ENCODE peak calls at places on chromosomes 2 and 18, in four cellular contexts. X, A, U and E are unnamed samples.

GRCh38 chr2:134252092-134252775 is 1.6 kb upstream of the MGAT5 start:
- DNase-seq in X (no peak), U (no peak), A (no peak), E (no peak)

GRCh38 chr2:54122939-54123338 is 7.5 kb downstream of the ACYP2 start:
- DNase-seq in X (peak; percentile 25), A (no peak), U (no peak), E (no peak)

GRCh38 chr2:208542465-208543041 is 136.0 kb downstream of the PTH2R start:
- DNase-seq in X (no peak), A (no peak), U (no peak), E (no peak)

GRCh38 chr2:98552499-98553179 is 55.7 kb downstream of the COA5 start:
- DNase-seq in X (no peak), A (no peak), U (no peak), E (no peak)

GRCh38 chr18:23071285-23071684 is 64.0 kb upstream of the CABLES1 start:
- DNase-seq in X (peak; percentile 24), A (peak; percentile 77), U (no peak), E (peak; percentile 13)

GRCh38 chr2:112818094-112818902 is 18.3 kb downstream of the IL1B start:
- DNase-seq in A (no peak), U (no peak), X (no peak), E (peak; percentile 19)

GRCh38 chr2:78999410-78999809 is 26.1 kb upstream of the REG3G start:
- DNase-seq in A (no peak), U (no peak), X (no peak), E (no peak)

GRCh38 chr18:57243624-57244179 is 96.8 kb downstream of the BOD1L2 start:
- DNase-seq in A (no peak), X (no peak), U (no peak), E (no peak)

GRCh38 chr18:56036673-56037072 is 448.7 kb upstream of the TCF4 start:
- DNase-seq in A (no peak), U (no peak), X (no peak), E (no peak)

GRCh38 chr2:64823794-64824193 is 165.4 kb upstream of the SLC1A4 start:
- DNase-seq in A (no peak), X (no peak), U (no peak), E (no peak)

GRCh38 chr2:54570925-54571694 is 115.0 kb downstream of the SPTBN1 start:
- DNase-seq in X (no peak), U (no peak), A (peak; percentile 66), E (peak; percentile 62)

DNA sequence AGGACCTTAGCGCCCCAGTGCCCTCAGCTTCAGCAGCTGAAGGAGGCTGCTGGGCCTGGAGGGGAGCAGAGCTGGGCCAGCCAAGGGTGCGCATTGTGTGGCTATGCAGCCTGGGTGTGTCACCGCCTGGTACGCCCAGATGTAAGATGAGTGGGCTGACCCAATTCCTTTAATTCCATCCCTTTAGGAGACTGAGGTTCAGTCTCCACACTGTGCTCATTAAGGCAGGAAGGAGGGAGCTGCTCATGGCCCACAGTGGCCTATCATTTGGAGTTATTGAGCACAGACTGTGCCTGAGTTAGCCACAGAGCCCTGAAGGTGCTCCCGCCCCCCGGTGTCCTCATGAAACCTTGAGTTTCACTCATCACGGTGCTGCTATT is 194.1 kb upstream of the GLI2 start:
- DNase-seq in U (no peak), X (no peak), A (peak; percentile 44), E (no peak)
- H3K27ac ChIP-seq in U (no peak overlapping the region), X (peak overlapping the region; percentile 25), A (no peak overlapping the region), E (no peak overlapping the region)

GRCh38 chr18:42619771-42620170 is 495.7 kb downstream of the RIT2 start:
- DNase-seq in X (no peak), A (no peak), U (no peak), E (no peak)
- H3K4me1 ChIP-seq in X (no peaks in the 10 kb centered on the region), A (no peaks in the 10 kb centered on the region), U (no peaks in the 10 kb centered on the region), E (no peaks in the 10 kb centered on the region)

GRCh38 chr18:2846638-2847340 is at the start of gene EMILIN2:
- DNase-seq in A (peak; percentile 94), U (peak; percentile 97), X (peak; percentile 19), E (peak; percentile 36)
- H3K27ac ChIP-seq in A (no peak within 1 kb of the TSS), U (peak within 1 kb of the TSS; percentile 91), X (no peak within 1 kb of the TSS), E (peak within 1 kb of the TSS; percentile 61)

DNA sequence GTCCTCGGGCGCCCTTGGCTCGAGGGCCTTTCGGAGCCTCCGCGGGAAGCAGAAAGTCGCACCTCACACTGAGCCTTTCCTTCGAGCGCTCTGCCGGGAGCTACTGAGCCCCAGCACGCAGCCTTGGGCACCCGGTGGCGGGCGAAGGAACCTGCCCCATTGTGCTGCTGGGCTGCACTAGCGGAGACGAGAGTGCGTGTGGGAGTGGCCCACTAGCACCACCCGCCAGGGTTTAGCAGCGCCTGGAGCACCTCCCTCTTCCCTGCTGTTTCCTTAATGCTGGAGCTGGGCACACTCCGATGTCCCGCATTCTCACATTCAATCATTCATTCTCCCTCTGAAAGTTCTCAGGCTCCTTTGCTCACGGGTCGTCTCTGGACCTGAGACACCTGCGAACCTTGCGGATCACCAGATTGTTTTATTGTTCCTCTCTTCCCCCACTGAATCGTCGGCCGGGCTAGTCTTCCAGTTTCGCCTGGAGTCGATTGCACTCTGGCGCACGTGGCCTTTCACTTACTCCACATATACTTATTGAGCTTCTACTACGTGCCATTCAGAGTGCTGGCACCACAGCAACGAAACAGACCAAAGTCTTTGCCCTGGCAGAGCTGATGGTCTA is 8.4 kb upstream of the PAX3 start:
- DNase-seq in U (peak; percentile 78), A (no peak), X (no peak), E (no peak)
- H3K4me1 ChIP-seq in U (peaks cover 13% of the 10 kb centered on the region), A (no peaks in the 10 kb centered on the region), X (no peaks in the 10 kb centered on the region), E (peaks cover 32% of the 10 kb centered on the region)

GRCh38 chr2:101124684-101125366 is 26.4 kb downstream of the TBC1D8 start:
- DNase-seq in X (no peak), A (peak; percentile 77), U (no peak), E (peak; percentile 75)
- H3K27ac ChIP-seq in X (peak overlapping the region; percentile 65), A (peak overlapping the region; percentile 95), U (peak overlapping the region; percentile 67), E (peak overlapping the region; percentile 73)

DNA sequence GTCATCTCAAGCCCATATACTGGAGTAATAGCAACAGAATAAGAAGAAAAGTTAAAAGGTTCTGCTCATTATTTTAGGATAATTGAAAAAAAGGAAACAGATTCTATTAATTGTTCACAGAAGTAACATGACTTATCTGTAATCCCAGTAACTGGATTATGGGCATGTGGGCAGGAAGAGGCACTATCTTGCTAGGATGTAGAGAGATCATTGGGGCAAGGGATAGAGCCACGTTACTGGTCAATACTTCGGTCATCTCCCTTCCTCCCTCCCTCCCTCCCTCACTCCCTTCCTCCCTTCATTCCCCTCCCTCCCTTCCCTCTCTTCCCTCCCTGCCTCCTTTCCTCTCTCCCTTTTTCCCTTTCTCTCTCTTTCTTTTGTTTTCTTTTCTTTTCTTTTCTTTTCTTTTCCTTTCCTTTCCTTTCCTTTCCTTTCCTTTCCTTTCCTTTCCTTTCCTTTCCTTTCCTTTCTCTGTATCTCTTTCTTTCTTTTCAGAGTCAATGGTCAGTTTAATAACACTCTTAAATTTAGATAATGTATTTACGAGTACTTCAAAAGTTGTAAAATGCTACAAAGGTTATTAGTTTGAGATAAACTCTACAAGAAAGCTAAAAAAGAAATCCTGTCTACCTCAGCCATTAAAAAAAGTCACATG is 82.8 kb downstream of the FHOD3 start:
- DNase-seq in A (no peak), U (no peak), X (no peak), E (no peak)
- H3K4me1 ChIP-seq in A (no peaks in the 10 kb centered on the region), U (no peaks in the 10 kb centered on the region), X (no peaks in the 10 kb centered on the region), E (no peaks in the 10 kb centered on the region)

GRCh38 chr2:218015831-218016521 is 13.2 kb upstream of the TNS1 start:
- DNase-seq in U (no peak), A (peak; percentile 27), X (no peak), E (no peak)
- H3K27ac ChIP-seq in U (no peak overlapping the region), A (no peak overlapping the region), X (no peak overlapping the region), E (no peak overlapping the region)

DNA sequence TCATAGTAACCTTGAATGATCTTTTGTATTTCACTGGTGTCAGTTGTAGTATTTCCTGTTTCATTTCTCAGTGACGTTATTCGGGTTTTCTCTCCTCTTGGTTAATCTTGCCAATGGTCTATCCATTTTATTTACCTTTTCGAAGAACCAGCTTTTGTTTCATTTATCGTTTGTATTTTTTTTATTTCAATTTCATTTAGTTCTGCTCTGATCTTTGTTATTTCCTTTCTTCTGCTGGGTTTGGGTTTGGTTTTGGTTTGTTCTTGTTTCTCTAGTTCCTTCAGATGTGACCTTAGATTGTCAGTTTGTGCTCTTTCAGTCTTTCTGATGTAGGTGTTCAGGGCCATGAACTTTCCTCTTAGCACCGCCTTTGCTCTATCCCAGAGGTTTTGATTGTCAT is 36.7 kb downstream of the SP140 start:
- DNase-seq in X (no peak), U (no peak), A (no peak), E (no peak)
- H3K4me1 ChIP-seq in X (no peaks in the 10 kb centered on the region), U (no peaks in the 10 kb centered on the region), A (no peaks in the 10 kb centered on the region), E (no peaks in the 10 kb centered on the region)

DNA sequence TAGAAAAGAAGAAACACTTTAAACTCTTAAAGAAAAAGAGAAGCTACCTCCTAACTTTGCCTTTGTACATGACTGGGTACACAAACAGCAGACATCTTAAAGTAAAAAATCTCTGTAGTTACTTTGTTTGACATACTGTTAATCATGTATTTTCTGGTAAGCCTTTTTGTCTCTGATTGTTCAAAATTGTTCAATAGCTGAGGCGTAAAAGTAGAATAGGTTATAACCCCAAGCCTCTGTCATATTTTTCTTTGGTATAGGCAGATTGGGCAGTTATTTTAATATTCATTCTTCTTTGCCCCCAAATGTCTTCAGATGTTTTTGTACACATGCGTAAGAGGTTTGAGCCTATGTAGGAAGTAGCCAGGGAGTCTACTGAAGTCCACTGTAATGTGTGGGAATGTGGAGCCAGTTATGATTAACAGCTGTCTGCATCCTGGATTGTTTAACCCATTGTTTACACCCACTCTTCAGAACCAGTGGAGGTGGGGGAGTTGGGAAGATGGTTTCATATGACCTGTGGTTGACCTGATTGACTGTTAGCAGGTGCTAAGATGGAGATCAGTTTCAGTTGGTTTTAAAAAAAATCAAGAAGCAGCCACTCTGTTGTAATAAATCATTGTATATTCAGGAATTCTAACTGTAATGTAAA is 150.5 kb downstream of the TANC1 start:
- DNase-seq in X (no peak), A (no peak), U (no peak), E (no peak)
- H3K27ac ChIP-seq in X (no peak overlapping the region), A (no peak overlapping the region), U (no peak overlapping the region), E (no peak overlapping the region)

GRCh38 chr2:85995648-85996529 is 107.1 kb upstream of the ST3GAL5 start:
- DNase-seq in A (no peak), X (no peak), U (no peak), E (no peak)

GRCh38 chr2:85994897-85995647 is 106.3 kb upstream of the ST3GAL5 start:
- DNase-seq in U (no peak), X (no peak), A (no peak), E (no peak)

GRCh38 chr2:85997016-85997970 is 108.4 kb downstream of the POLR1A start:
- DNase-seq in X (peak; percentile 30), A (peak; percentile 78), U (no peak), E (no peak)

GRCh38 chr2:85998071-85998991 is 107.4 kb downstream of the POLR1A start:
- DNase-seq in U (no peak), A (peak; percentile 79), X (no peak), E (no peak)

DNA sequence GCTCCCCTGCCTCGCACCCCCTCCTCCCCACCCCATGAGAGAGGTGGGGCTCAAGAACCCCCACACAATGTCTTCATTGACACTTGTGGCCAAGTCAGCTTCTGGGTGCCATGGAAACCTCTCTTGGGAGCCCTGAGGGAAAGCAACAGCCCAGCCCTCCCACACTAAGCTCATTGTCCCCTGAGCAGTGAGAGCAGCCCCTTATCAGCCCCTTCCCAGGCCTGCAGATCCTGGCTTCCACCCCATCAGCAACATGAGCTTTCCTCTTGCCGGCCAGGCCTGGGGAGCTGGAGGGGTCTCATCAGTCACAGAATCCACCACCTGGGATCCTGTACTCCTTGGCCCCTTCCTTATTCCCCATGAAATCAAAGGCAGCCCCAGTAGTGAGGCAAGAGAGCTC is 107.8 kb upstream of the ST3GAL5 start:
- DNase-seq in U (no peak), X (no peak), A (no peak), E (no peak)
- H3K4me1 ChIP-seq in U (peaks cover 46% of the 10 kb centered on the region), X (no peaks in the 10 kb centered on the region), A (peaks cover 6% of the 10 kb centered on the region), E (peaks cover 27% of the 10 kb centered on the region)